ENCODE peak calls at places on chromosomes 11 and 22, in seven cellular contexts. K is breast epithelium, S is lower leg skin, E is ovary, F is K562, Z is sigmoid colon, D is tibial nerve. V is an unnamed sample.

GRCh38 chr22:27317156-27317555 is 484.4 kb downstream of the MN1 start:
- DNase-seq in K (no peak), S (peak), E (no peak), F (peak), Z (no peak), D (no peak), V (no peak)

GRCh38 chr11:12161137-12161536 is 50.7 kb downstream of the MICAL2 start:
- DNase-seq in K (no peak), S (peak), E (no peak), F (no peak), Z (no peak), D (no peak), V (no peak)

GRCh38 chr11:40140560-40140959 is 1318.9 kb downstream of the LRRC4C start:
- DNase-seq in K (no peak), S (no peak), E (no peak), F (no peak), Z (no peak), D (no peak), V (no peak)

GRCh38 chr22:43239102-43239875 is 52.4 kb upstream of the TTLL12 start:
- DNase-seq in K (no peak), S (no peak), E (peak), F (no peak), Z (no peak), D (no peak), V (no peak)

GRCh38 chr11:74321487-74322188 is 10.2 kb upstream of the P4HA3 start:
- DNase-seq in K (no peak), S (no peak), E (no peak), F (peak), Z (no peak), D (peak), V (no peak)

GRCh38 chr11:95682552-95682951 is 107.0 kb downstream of the FAM76B start:
- DNase-seq in K (no peak), S (no peak), E (no peak), F (no peak), Z (no peak), D (no peak), V (no peak)

GRCh38 chr11:29306527-29306926 is 710.3 kb downstream of the KCNA4 start:
- DNase-seq in K (no peak), S (no peak), E (no peak), F (no peak), Z (no peak), D (no peak), V (no peak)

GRCh38 chr11:11841121-11841604 is 609 bp upstream of the USP47 start:
- DNase-seq in K (peak), S (no peak), E (peak), F (peak), Z (peak), D (peak), V (peak)

GRCh38 chr22:42720263-42721044 is at the start of gene A4GALT:
- DNase-seq in K (no peak), S (no peak), E (no peak), F (no peak), Z (no peak), D (no peak), V (no peak)

GRCh38 chr11:76658651-76659650 is 11.6 kb downstream of the LRRC32 start:
- DNase-seq in K (no peak), S (peak), E (no peak), F (no peak), Z (peak), D (no peak), V (no peak)

GRCh38 chr11:73866095-73866579 is 10.5 kb downstream of the COA4 start:
- DNase-seq in K (no peak), S (no peak), E (peak), F (no peak), Z (no peak), D (no peak), V (no peak)

GRCh38 chr11:70296681-70297080 is 26.2 kb downstream of the PPFIA1 start:
- DNase-seq in K (no peak), S (no peak), E (no peak), F (no peak), Z (peak), D (no peak), V (no peak)

GRCh38 chr11:46378296-46378695 is 3.2 kb upstream of the MDK start:
- DNase-seq in K (no peak), S (no peak), E (no peak), F (no peak), Z (no peak), D (no peak), V (no peak)

GRCh38 chr22:44088976-44089570 is 65.0 kb downstream of the PARVB start:
- DNase-seq in K (peak), S (no peak), E (no peak), F (no peak), Z (peak), D (no peak), V (no peak)

GRCh38 chr11:73524774-73525173 is 73.1 kb downstream of the FAM168A start:
- DNase-seq in K (no peak), S (no peak), E (no peak), F (no peak), Z (no peak), D (no peak), V (no peak)

GRCh38 chr11:2293396-2294339 is 8.1 kb downstream of the C11orf21 start:
- DNase-seq in K (no peak), S (peak), E (no peak), F (peak), Z (peak), D (peak), V (peak)

GRCh38 chr11:78290293-78291176 is 101.8 kb downstream of the USP35 start:
- DNase-seq in K (peak), S (no peak), E (no peak), F (peak), Z (no peak), D (peak), V (no peak)

GRCh38 chr11:85800595-85801342 is 10.2 kb downstream of the SYTL2 start:
- DNase-seq in K (no peak), S (no peak), E (no peak), F (no peak), Z (no peak), D (no peak), V (no peak)

GRCh38 chr11:107505667-107506066 is 48.0 kb upstream of the CWF19L2 start:
- DNase-seq in K (no peak), S (no peak), E (no peak), F (peak), Z (no peak), D (no peak), V (no peak)

GRCh38 chr11:68471360-68472340 is 11.1 kb downstream of the PPP6R3 start:
- DNase-seq in K (no peak), S (no peak), E (no peak), F (no peak), Z (no peak), D (no peak), V (no peak)

GRCh38 chr22:37631448-37632173 is 7.9 kb upstream of the SH3BP1 start:
- DNase-seq in K (no peak), S (no peak), E (no peak), F (no peak), Z (no peak), D (no peak), V (peak)

GRCh38 chr11:123694551-123694950 is 40.1 kb upstream of the SCN3B start:
- DNase-seq in K (no peak), S (no peak), E (no peak), F (no peak), Z (no peak), D (no peak), V (no peak)

GRCh38 chr22:44369241-44369652 is 56.5 kb upstream of the SHISAL1 start:
- DNase-seq in K (no peak), S (no peak), E (no peak), F (no peak), Z (peak), D (no peak), V (peak)

GRCh38 chr11:76768091-76769047 is 14.8 kb upstream of the TSKU start:
- DNase-seq in K (peak), S (no peak), E (no peak), F (no peak), Z (peak), D (no peak), V (peak)

GRCh38 chr11:47415949-47416472 is 7.6 kb downstream of the SLC39A13 start:
- DNase-seq in K (peak), S (peak), E (peak), F (no peak), Z (peak), D (peak), V (no peak)

GRCh38 chr22:24460418-24461089 is 33.2 kb downstream of the ADORA2A start:
- DNase-seq in K (no peak), S (peak), E (no peak), F (no peak), Z (no peak), D (no peak), V (no peak)

GRCh38 chr22:35630387-35630793 is 13.3 kb upstream of the MB start:
- DNase-seq in K (no peak), S (no peak), E (no peak), F (no peak), Z (peak), D (no peak), V (no peak)

GRCh38 chr11:46845740-46846509 is at the start of gene CKAP5:
- DNase-seq in K (peak), S (peak), E (peak), F (peak), Z (peak), D (peak), V (peak)

GRCh38 chr11:8282621-8283509 is 19.2 kb upstream of the LMO1 start:
- DNase-seq in K (no peak), S (peak), E (no peak), F (no peak), Z (peak), D (no peak), V (no peak)

GRCh38 chr11:72773291-72773690 is 20.6 kb downstream of the STARD10 start:
- DNase-seq in K (no peak), S (no peak), E (peak), F (peak), Z (peak), D (no peak), V (no peak)

GRCh38 chr11:77287615-77288273 is 13.7 kb downstream of the GDPD4 start:
- DNase-seq in K (no peak), S (no peak), E (no peak), F (no peak), Z (no peak), D (no peak), V (no peak)

GRCh38 chr11:11998091-11998781 is 10.2 kb downstream of the DKK3 start:
- DNase-seq in K (no peak), S (no peak), E (no peak), F (no peak), Z (no peak), D (no peak), V (no peak)

GRCh38 chr11:64415286-64415685 is 56.3 kb downstream of the RPS6KA4 start:
- DNase-seq in K (no peak), S (no peak), E (no peak), F (no peak), Z (no peak), D (no peak), V (no peak)

GRCh38 chr11:43756575-43756974 is 76.0 kb downstream of the HSD17B12 start:
- DNase-seq in K (no peak), S (no peak), E (no peak), F (no peak), Z (no peak), D (no peak), V (no peak)

GRCh38 chr11:99601179-99601578 is 580.4 kb downstream of the CNTN5 start:
- DNase-seq in K (no peak), S (no peak), E (no peak), F (no peak), Z (no peak), D (no peak), V (no peak)

GRCh38 chr11:95104916-95105315 is 15.3 kb downstream of the ENDOD1 start:
- DNase-seq in K (no peak), S (no peak), E (no peak), F (no peak), Z (no peak), D (no peak), V (no peak)

GRCh38 chr11:2074266-2074825 is 64.8 kb downstream of the IGF2 start:
- DNase-seq in K (no peak), S (no peak), E (no peak), F (peak), Z (no peak), D (no peak), V (no peak)

GRCh38 chr11:12717851-12718291 is 43.6 kb downstream of the TEAD1 start:
- DNase-seq in K (no peak), S (peak), E (no peak), F (no peak), Z (no peak), D (no peak), V (no peak)

GRCh38 chr11:106608677-106609076 is 409.6 kb downstream of the GUCY1A2 start:
- DNase-seq in K (no peak), S (no peak), E (no peak), F (no peak), Z (no peak), D (no peak), V (no peak)

GRCh38 chr22:19043111-19044085 is 78.8 kb downstream of the DGCR2 start:
- DNase-seq in K (no peak), S (no peak), E (no peak), F (no peak), Z (peak), D (no peak), V (peak)

GRCh38 chr11:122202951-122203456 is 87.0 kb upstream of the BLID start:
- DNase-seq in K (peak), S (peak), E (peak), F (peak), Z (peak), D (peak), V (peak)
- TF ChIP-seq CTCF in K (peak), S (no peak), E (peak), F (peak), Z (peak), D (peak), V (peak)

GRCh38 chr11:6931146-6931713 is 5.0 kb downstream of the ZNF215 start:
- DNase-seq in K (no peak), S (no peak), E (no peak), F (no peak), Z (no peak), D (no peak), V (no peak)
- TF ChIP-seq POLR2A in K (no peak), S (no peak), E (no peak), F (no peak), Z (no peak), D (no peak), V (no peak)

DNA sequence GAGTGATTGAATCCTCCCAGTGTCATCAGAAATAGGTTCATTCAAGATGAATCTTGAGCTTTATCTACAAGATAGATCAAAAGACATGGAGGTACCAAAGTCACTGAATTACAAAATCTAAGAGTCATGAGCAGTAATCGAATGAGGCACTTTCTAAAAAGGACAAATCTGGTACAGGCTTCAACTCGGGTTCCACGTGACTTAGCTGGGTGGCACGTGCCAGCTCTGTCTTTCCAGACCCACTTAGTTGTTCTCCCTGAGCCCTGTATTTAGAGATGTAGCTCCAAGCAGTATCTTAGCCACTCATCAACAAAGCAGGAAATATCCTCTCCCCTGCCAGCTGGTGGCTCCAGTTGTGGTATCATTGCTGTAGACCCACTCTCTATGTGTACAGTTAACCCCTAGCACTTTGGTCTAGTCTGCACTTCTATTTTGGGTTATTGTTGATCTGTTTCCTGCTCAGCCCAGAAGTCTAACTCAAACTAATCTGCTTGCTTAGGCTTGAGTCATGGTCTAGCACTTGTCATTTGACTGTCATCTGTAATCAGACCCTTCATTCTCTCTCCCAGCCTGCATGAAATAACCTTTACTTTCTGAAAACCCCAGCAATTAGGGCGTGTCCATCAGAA is 528.7 kb downstream of the ETS1 start:
- DNase-seq in K (no peak), S (no peak), E (no peak), F (no peak), Z (no peak), D (no peak), V (no peak)
- TF ChIP-seq CTCF in K (no peak), S (no peak), E (no peak), F (no peak), Z (no peak), D (no peak), V (no peak)

DNA sequence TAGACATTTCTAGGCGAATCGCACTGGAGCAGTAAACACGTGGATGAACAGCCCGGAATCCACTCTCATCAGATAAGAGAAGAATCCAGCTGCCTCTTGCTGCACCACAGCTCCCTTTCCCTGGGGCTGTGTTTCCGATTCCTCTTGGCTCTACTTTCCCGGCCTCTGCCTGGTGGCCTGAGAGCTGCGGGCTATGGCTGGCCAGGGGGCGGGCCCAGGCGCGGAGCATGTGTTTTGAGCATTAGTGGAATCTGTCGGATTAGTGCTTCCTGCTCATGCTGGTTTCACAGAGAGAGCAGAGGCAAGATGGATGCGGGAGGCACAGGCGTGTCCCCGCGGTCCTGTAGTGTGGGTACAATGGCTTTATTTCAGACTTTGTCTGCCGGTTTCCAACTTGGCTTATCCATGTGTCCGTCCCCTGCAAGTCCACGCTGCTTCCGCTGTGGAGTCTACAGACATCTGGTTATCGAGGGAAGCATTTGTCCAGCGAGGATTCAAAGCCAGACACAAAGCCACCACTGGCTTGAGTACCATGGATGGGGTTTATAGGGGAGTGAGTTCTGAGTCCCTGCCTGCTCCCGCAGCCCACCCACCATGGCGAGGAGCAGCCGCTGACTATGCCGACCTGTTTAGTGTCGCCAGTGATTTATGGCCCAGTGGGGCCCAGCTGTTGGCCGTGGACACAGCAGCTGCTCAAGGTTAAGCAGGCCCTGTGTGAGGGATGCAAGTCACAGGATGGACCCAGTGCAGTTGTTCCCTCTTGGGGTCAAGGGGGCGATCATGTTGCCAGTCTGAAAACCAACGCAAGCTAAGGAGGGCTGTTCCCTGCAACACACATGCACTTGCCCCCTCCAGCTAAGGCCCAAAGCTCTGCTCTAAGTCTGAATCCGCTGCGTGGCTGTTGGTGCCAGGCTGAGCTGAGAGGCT is 43.3 kb upstream of the EP300 start:
- DNase-seq in K (peak), S (peak), E (peak), F (peak), Z (peak), D (peak), V (no peak)
- TF ChIP-seq POLR2A in K (no peak), S (no peak), E (no peak), F (no peak), Z (no peak), D (no peak), V (no peak)

GRCh38 chr11:31487848-31488247 is 21.6 kb downstream of the IMMP1L start:
- DNase-seq in K (no peak), S (no peak), E (no peak), F (peak), Z (no peak), D (no peak), V (no peak)
- TF ChIP-seq CTCF in K (no peak), S (no peak), E (no peak), F (peak), Z (peak), D (no peak), V (peak)

GRCh38 chr11:693887-694562 is 997 bp downstream of the DEAF1 start:
- DNase-seq in K (no peak), S (peak), E (peak), F (no peak), Z (peak), D (no peak), V (no peak)
- TF ChIP-seq POLR2A in K (no peak), S (no peak), E (no peak), F (no peak), Z (no peak), D (no peak), V (no peak)

DNA sequence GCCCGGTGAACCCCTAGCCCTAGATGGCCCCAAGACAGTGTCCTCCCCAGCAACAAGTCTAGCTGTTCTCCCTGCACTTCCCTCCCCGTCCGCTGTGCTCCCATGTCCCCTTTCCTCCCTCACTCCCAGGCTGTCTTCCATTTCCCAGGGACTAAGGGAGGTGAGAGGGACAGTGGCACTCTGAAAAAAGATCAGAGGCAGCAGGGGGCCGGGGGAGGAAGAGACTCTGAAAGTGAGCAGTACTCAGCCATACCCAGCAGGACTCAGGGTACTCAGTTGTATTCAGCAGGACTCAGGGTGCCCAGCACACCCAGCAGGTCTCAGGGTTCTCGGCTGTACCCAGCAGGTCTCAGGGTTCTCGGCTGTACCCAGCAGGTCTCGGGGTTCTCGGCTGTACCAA is 48.4 kb upstream of the THY1 start:
- DNase-seq in K (peak), S (peak), E (no peak), F (no peak), Z (no peak), D (no peak), V (no peak)
- TF ChIP-seq CTCF in K (no peak), S (no peak), E (no peak), F (no peak), Z (no peak), D (no peak), V (no peak)

DNA sequence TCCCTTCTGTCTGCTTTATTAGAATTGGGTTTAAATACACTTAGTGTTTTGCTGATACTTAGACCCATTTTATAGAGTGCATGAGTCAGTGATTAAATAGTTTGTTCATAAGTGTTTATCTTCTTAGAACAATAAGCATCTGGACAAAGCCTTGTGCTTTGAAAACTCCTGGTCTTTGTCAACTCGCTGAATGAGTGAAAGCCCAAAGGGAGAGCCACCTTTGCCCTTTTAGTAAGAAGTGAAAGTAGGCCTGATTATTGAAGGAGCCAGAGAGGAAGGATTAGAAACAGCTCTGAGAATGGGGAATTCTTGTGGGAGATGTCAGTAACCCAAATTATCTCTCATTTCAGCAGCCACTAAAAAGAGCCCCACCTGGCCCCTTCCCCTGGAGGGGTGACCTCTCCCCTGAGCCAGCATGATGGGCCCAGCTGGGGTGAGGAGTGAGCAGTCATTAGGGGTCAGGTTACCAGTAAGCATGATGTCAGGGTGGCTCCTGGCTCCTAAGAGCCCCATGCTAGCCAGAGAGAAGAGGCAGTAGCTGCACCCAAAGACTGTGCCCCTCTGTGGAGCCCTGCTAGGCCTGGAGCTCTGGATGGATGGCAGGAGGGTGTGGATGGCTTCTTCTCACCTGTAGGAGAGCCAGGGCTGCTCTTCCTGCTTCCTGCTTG is 125.1 kb upstream of the E2F8 start:
- DNase-seq in K (no peak), S (no peak), E (no peak), F (no peak), Z (no peak), D (no peak), V (no peak)
- TF ChIP-seq POLR2A in K (no peak), S (no peak), E (no peak), F (no peak), Z (no peak), D (no peak), V (no peak)

V was measured in right lobe of liver.